ENCODE peak calls at places on chromosomes 11 and 22, in nine cellular contexts. A is T-helper 17 cell, B is Panc1, H is pancreas, X is right lobe of liver, V is psoas muscle, J is PC-3, Y is heart left ventricle, I is lower lobe of right lung. O is an unnamed sample. For H3K9me3, the result is how much of the 10 kb centered on the place peaks cover.

GRCh38 chr11:128695539-128696221 is 1.8 kb downstream of the FLI1 start:
- ATAC-seq in A (peak), B (no peak), H (peak), X (peak), V (peak), J (no peak), Y (peak), I (peak), O (peak)

GRCh38 chr22:20092477-20092854 is 12.4 kb downstream of the DGCR8 start:
- ATAC-seq in A (no peak), B (no peak), H (no peak), X (no peak), V (no peak), J (no peak), Y (no peak), I (no peak), O (no peak)

GRCh38 chr22:23036684-23037428 is 33.5 kb upstream of the GNAZ start:
- ATAC-seq in A (no peak), B (no peak), H (peak), X (peak), V (no peak), J (peak), Y (peak), I (no peak), O (no peak)

GRCh38 chr11:20048246-20048645 is 112.0 kb downstream of the DBX1 start:
- ATAC-seq in A (no peak), B (no peak), H (no peak), X (no peak), V (peak), J (no peak), Y (peak), I (no peak), O (no peak)

GRCh38 chr11:8706673-8707432 is 24.3 kb downstream of the RPL27A start:
- ATAC-seq in A (no peak), B (no peak), H (no peak), X (no peak), V (peak), J (no peak), Y (no peak), I (no peak), O (no peak)

GRCh38 chr11:95584589-95584988 is 205.0 kb downstream of the FAM76B start:
- ATAC-seq in A (no peak), B (no peak), H (no peak), X (no peak), V (no peak), J (no peak), Y (no peak), I (no peak), O (no peak)

GRCh38 chr11:12079726-12080556 is 30.4 kb upstream of the MICAL2 start:
- ATAC-seq in A (no peak), B (peak), H (peak), X (peak), V (no peak), J (peak), Y (peak), I (peak), O (peak)

GRCh38 chr11:34256150-34256549 is 101.7 kb downstream of the ABTB2 start:
- ATAC-seq in A (no peak), B (no peak), H (no peak), X (no peak), V (no peak), J (no peak), Y (peak), I (no peak), O (no peak)

GRCh38 chr11:104531894-104532293 is 366.4 kb downstream of the CASP12 start:
- ATAC-seq in A (no peak), B (no peak), H (no peak), X (no peak), V (no peak), J (no peak), Y (no peak), I (peak), O (no peak)

DNA sequence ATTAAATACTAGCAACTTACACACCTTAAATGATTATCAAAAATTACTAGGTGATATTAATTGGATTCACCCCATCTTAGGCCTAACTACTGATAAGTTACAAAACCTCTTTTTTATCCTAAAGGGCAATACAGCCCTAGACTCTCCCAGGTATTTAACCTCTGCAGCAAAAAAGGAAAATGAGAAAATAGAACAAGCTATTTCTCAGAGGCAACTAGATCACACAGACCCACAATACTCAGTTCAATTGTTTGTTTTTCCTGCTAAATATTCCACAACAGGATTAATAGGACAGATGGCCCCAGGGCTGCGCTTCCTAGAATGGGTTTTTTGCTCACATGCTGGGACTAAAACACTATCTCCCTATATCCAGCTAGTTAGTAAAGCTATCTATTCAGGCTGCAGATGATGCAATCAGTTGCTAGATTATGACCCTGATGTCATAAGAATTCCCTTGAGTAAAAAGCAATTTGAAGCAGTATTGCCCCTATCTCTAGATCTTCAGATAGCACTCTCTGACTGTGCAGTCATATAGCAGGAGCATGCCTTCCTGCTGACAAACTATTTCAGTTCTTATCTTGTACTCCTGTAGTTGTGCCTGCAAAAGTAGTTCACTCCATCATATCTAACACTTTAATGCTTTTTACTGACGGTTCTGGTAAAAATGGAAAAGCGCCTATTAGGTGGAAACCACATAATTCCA is 1595.5 kb upstream of the TENM4 start:
- ATAC-seq in A (no peak), B (no peak), H (no peak), X (no peak), V (no peak), J (no peak), Y (no peak), I (no peak), O (no peak)
- H3K9me3 ChIP-seq in A (under half), B (under half), H (under half), X (under half), V (under half), J (under half), Y (under half), I (under half), O (under half)

GRCh38 chr22:47355776-47356432 is 593.5 kb downstream of the TBC1D22A start:
- ATAC-seq in A (no peak), B (no peak), H (no peak), X (no peak), V (no peak), J (no peak), Y (no peak), I (no peak), O (no peak)
- H3K9me3 ChIP-seq in A (under half), B (under half), H (under half), X (under half), V (under half), J (under half), Y (under half), I (under half), O (under half)

GRCh38 chr22:47630741-47631534 is 868.5 kb downstream of the TBC1D22A start:
- ATAC-seq in A (no peak), B (peak), H (no peak), X (no peak), V (no peak), J (peak), Y (no peak), I (no peak), O (no peak)

GRCh38 chr22:47634342-47634741 is 871.9 kb downstream of the TBC1D22A start:
- ATAC-seq in A (no peak), B (no peak), H (no peak), X (no peak), V (no peak), J (no peak), Y (no peak), I (no peak), O (no peak)

GRCh38 chr22:47632646-47633045 is 870.2 kb downstream of the TBC1D22A start:
- ATAC-seq in A (no peak), B (no peak), H (no peak), X (no peak), V (no peak), J (no peak), Y (no peak), I (no peak), O (no peak)

GRCh38 chr22:47631571-47632102 is 869.2 kb downstream of the TBC1D22A start:
- ATAC-seq in A (no peak), B (peak), H (no peak), X (no peak), V (no peak), J (peak), Y (no peak), I (no peak), O (no peak)

DNA sequence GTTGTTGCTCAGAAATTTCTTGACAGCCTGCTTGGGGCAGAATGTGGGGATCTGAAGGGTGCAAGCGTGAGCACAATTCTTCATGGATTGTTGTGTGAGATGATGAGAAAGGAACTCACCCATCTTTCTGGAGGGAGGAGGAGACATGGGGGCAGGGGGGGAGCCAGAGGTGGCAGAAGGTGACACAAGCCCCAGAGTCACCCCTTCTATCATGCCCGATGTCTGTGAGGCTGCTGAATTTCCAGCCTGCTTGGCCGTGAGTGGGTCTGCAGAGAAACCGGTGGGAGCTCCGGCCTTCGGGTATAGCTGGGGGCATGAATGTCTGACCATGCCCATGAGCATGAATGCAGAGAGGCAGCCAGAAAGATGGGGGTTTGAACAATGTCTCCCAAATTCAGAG is 870.7 kb downstream of the TBC1D22A start:
- ATAC-seq in A (no peak), B (no peak), H (no peak), X (no peak), V (no peak), J (no peak), Y (no peak), I (no peak), O (no peak)
- H3K9me3 ChIP-seq in A (under half), B (under half), H (under half), X (under half), V (under half), J (under half), Y (under half), I (under half), O (under half)

DNA sequence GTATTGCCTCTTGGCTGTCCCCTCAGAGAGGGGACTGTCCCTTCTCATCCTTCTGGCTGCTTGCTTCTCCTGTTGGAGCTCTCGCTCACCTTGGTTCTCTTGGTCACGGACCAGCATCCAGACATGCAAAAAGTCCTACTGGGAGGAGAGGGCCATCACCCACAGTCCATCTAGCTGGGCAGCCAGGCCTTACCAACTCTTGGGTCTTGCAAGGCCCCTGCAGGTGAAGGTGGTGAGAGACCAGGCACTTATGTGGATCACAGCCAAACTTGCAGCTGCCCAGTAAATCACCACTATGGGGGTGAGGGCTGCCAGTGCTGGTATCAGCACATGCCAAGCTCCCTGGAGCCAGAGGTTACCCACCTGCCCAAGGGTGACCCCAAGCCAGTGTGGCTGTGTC is 36.3 kb downstream of the KCNQ1OT1 start:
- ATAC-seq in A (no peak), B (no peak), H (no peak), X (no peak), V (no peak), J (no peak), Y (no peak), I (no peak), O (no peak)
- H3K9me3 ChIP-seq in A (under half), B (under half), H (under half), X (under half), V (under half), J (under half), Y (under half), I (under half), O (under half)

DNA sequence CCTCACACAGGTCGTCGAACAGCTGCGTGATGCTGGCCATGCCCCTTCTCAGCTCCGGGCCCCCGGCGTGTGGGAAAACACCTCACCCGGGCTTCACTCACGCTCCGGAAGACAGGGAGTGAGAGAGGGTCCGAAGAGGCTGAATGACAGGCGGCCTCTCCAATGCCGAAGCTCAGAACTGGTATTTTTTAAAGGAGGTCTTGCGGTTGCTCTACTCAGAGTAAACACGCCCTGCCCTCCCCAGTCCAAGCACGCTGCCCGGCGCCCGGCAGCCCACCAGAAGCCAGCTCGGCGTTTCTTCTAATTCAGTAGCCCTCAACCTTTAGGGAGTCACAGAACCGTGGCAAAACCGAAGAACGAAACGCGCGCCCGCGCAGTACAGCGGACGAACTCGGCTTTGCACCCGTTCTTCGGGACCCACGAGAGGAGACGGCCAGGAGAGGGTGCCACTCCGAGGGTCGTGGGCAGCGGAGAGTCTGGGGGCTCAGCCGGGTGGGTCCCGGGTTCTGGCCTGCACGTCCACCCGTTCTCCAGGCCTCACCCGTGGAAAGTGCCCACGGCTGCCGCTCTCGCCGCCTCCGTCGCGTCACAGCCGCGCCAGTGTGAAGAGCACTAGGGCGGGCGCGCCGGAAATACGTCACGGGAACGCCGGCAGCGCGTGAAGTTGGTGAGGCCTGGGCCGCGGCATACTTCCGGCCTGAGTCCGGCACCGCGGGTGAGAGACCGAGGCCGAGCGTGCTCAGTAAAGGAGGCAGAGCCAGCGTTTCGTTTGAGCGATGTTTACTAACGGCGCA is at the start of gene TUBGCP6:
- ATAC-seq in A (peak), B (peak), H (peak), X (peak), V (peak), J (peak), Y (peak), I (peak), O (peak)
- H3K9me3 ChIP-seq in A (under half), B (under half), H (under half), X (under half), V (under half), J (under half), Y (under half), I (under half), O (under half)

O was measured in gastroesophageal sphincter.